ENCODE peak calls at places on chromosomes 3 and 15, in six cellular contexts. T is MM.1S, R is cardiac muscle cell, U is heart left ventricle, O is tibial artery, Z is thyroid gland. X is an unnamed sample.

GRCh38 chr3:106765342-106765741 is 611.9 kb upstream of the CCDC54 start:
- DNase-seq in T (no peak), O (no peak), R (no peak), U (no peak), Z (no peak), X (peak; percentile 74)

GRCh38 chr3:187913617-187914033 is 168.4 kb upstream of the BCL6 start:
- DNase-seq in T (no peak), Z (no peak), U (no peak), R (no peak), O (no peak), X (peak; percentile 77)

GRCh38 chr3:196569003-196569516 is 600 bp downstream of the FBXO45 start:
- DNase-seq in Z (peak; percentile 58), O (peak; percentile 28), R (no peak), T (peak; percentile 74), U (peak; percentile 31), X (peak; percentile 29)

GRCh38 chr3:71520186-71521020 is 63.1 kb downstream of the FOXP1 start:
- DNase-seq in Z (no peak), T (no peak), U (no peak), R (no peak), O (no peak), X (no peak)

GRCh38 chr3:58748024-58748423 is 81.5 kb upstream of the FAM3D start:
- DNase-seq in Z (no peak), R (peak; percentile 49), O (no peak), T (no peak), U (no peak), X (no peak)

GRCh38 chr3:196422976-196423781 is 9.0 kb downstream of the UBXN7 start:
- DNase-seq in U (peak; percentile 86), O (peak; percentile 45), T (peak; percentile 15), R (peak; percentile 36), Z (peak; percentile 51), X (no peak)

GRCh38 chr3:111284485-111285187 is 213.0 kb downstream of the NECTIN3 start:
- DNase-seq in T (no peak), O (no peak), R (no peak), U (no peak), Z (no peak), X (no peak)

GRCh38 chr3:162994165-162994564 is 1497.6 kb downstream of the OTOL1 start:
- DNase-seq in R (no peak), U (no peak), O (no peak), T (no peak), Z (no peak), X (no peak)

GRCh38 chr3:47847801-47848518 is 45.0 kb downstream of the DHX30 start:
- DNase-seq in O (no peak), U (no peak), T (no peak), R (no peak), Z (no peak), X (no peak)

GRCh38 chr15:59879506-59879905 is 124.6 kb upstream of the FOXB1 start:
- DNase-seq in U (no peak), Z (no peak), T (no peak), R (no peak), O (no peak), X (peak; percentile 16)

GRCh38 chr3:177448987-177449975 is 252.0 kb upstream of the TBL1XR1 start:
- DNase-seq in T (no peak), O (no peak), U (no peak), R (no peak), Z (no peak), X (peak; percentile 99)

GRCh38 chr3:134567605-134568004 is 81.7 kb downstream of the CEP63 start:
- DNase-seq in Z (peak; percentile 53), R (no peak), O (no peak), T (no peak), U (no peak), X (no peak)

GRCh38 chr3:148459931-148460513 is 237.7 kb upstream of the AGTR1 start:
- DNase-seq in T (peak; percentile 36), Z (no peak), U (no peak), O (no peak), R (no peak), X (no peak)

GRCh38 chr3:86923071-86923476 is 67.9 kb downstream of the VGLL3 start:
- DNase-seq in R (no peak), Z (no peak), T (no peak), U (no peak), O (no peak), X (peak; percentile 46)

GRCh38 chr15:27254801-27255200 is 283.8 kb downstream of the GABRG3 start:
- DNase-seq in U (no peak), O (no peak), T (no peak), Z (no peak), R (no peak), X (no peak)

GRCh38 chr15:82585072-82585471 is 44.8 kb upstream of the RPS17 start:
- DNase-seq in Z (no peak), U (no peak), R (peak; percentile 17), T (no peak), O (no peak), X (no peak)

GRCh38 chr3:28575100-28575747 is 226.6 kb upstream of the AZI2 start:
- DNase-seq in R (peak; percentile 68), U (peak; percentile 25), T (no peak), O (peak; percentile 23), Z (peak; percentile 46), X (no peak)

GRCh38 chr3:28576590-28577220 is 228.1 kb upstream of the AZI2 start:
- DNase-seq in Z (peak; percentile 8), T (no peak), U (no peak), R (no peak), O (no peak), X (no peak)

GRCh38 chr3:28577941-28578340 is 229.3 kb upstream of the AZI2 start:
- DNase-seq in T (no peak), Z (no peak), U (no peak), R (no peak), O (no peak), X (no peak)

GRCh38 chr3:28574036-28574435 is 225.4 kb upstream of the AZI2 start:
- DNase-seq in U (no peak), R (no peak), Z (no peak), O (no peak), T (no peak), X (no peak)

GRCh38 chr3:28575748-28576589 is 227.3 kb upstream of the AZI2 start:
- DNase-seq in U (peak; percentile 19), R (peak; percentile 73), T (no peak), Z (peak; percentile 62), O (no peak), X (no peak)
- H3K27ac ChIP-seq in U (no peak overlapping the region), R (no peak overlapping the region), T (no peak overlapping the region), Z (peak overlapping the region; percentile 33), O (peak overlapping the region; percentile 82), X (no peak overlapping the region)

GRCh38 chr15:56795400-56795983 is 62.2 kb upstream of the ZNF280D start:
- DNase-seq in U (no peak), Z (no peak), T (no peak), R (no peak), O (peak; percentile 38), X (no peak)
- H3K27ac ChIP-seq in U (no peak overlapping the region), Z (no peak overlapping the region), T (no peak overlapping the region), R (no peak overlapping the region), O (peak overlapping the region; percentile 41), X (no peak overlapping the region)

DNA sequence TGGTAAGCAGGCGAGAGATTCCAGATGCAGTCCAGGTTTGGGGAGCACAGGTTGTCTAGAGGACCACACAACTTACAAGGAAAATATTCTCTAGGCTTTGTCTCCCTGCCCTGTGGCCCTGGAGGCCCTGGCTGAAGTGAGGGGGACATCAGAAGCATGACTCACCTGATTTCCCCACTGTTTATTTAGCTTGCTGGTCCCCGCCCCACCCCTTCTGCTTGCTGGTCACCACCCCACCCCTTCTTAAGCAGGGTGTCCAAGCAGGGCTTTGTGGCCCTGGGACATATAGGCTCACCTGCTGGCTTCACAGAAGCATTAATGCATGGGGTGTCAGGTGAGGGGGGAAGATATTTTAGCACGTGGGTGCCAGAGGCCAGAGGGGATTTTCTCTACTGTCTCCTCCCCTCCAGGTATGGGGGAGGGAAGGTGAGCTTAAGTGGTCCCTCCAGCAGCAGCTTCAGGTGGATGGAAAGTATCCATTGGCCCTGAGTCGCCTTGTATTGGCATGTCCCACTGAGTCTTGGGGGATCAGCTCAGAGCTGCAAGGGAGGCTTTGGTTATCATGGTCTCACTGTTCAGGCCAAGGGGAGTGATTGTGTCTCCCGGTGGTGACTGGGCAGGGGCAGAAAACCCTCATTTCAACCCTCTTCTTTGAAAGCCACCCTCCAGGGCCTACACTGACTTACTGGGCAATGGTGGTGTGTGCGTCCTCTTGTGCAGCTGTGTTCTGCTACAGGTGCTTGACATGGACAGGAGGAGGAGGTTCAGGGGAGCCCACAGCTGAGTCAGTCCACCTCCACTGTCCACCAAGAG is 49.8 kb downstream of the GASK1A start:
- DNase-seq in T (no peak), R (no peak), Z (no peak), O (no peak), U (peak; percentile 5), X (no peak)
- H3K27ac ChIP-seq in T (no peak overlapping the region), R (no peak overlapping the region), Z (no peak overlapping the region), O (no peak overlapping the region), U (no peak overlapping the region), X (no peak overlapping the region)

GRCh38 chr15:85545185-85545584 is 164.8 kb downstream of the AKAP13 start:
- DNase-seq in O (no peak), R (no peak), T (no peak), U (no peak), Z (no peak), X (no peak)
- H3K27ac ChIP-seq in O (peak overlapping the region; percentile 13), R (no peak overlapping the region), T (no peak overlapping the region), U (peak overlapping the region; percentile 60), Z (peak overlapping the region; percentile 86), X (no peak overlapping the region)

GRCh38 chr15:78051622-78052405 is 25.7 kb downstream of the TBC1D2B start:
- DNase-seq in O (no peak), U (peak; percentile 52), R (peak; percentile 15), T (no peak), Z (peak; percentile 78), X (no peak)

GRCh38 chr15:78050441-78050809 is 27.1 kb downstream of the TBC1D2B start:
- DNase-seq in Z (no peak), O (no peak), U (no peak), T (no peak), R (no peak), X (no peak)

GRCh38 chr15:78054518-78054917 is 23.0 kb downstream of the TBC1D2B start:
- DNase-seq in U (no peak), R (no peak), T (no peak), O (no peak), Z (no peak), X (no peak)

GRCh38 chr15:78050851-78051250 is 26.7 kb downstream of the TBC1D2B start:
- DNase-seq in U (no peak), R (peak; percentile 7), T (no peak), Z (no peak), O (no peak), X (no peak)

GRCh38 chr15:78052545-78052944 is 25.0 kb downstream of the TBC1D2B start:
- DNase-seq in T (no peak), Z (peak; percentile 74), R (no peak), U (no peak), O (no peak), X (no peak)
- H3K27ac ChIP-seq in T (no peak overlapping the region), Z (peak overlapping the region; percentile 82), R (no peak overlapping the region), U (peak overlapping the region; percentile 46), O (no peak overlapping the region), X (no peak overlapping the region)

GRCh38 chr15:84740691-84741090 is 7.7 kb upstream of the ZNF592 start:
- DNase-seq in T (no peak), Z (no peak), R (no peak), O (no peak), U (no peak), X (no peak)

GRCh38 chr15:84736375-84736774 is 12.0 kb upstream of the ZNF592 start:
- DNase-seq in O (no peak), U (no peak), R (no peak), Z (no peak), T (peak; percentile 97), X (no peak)

GRCh38 chr15:84737005-84737404 is 11.4 kb upstream of the ZNF592 start:
- DNase-seq in U (no peak), O (no peak), R (no peak), Z (no peak), T (no peak), X (no peak)

GRCh38 chr15:84741151-84741550 is 7.2 kb upstream of the ZNF592 start:
- DNase-seq in O (no peak), R (no peak), T (peak; percentile 51), Z (no peak), U (no peak), X (no peak)
- H3K27ac ChIP-seq in O (no peak overlapping the region), R (no peak overlapping the region), T (peak overlapping the region; percentile 62), Z (no peak overlapping the region), U (no peak overlapping the region), X (no peak overlapping the region)

X was measured in epithelial cell of prostate.